ENCODE peak calls at places on chromosomes 7 and 10, in five cellular contexts. H, C, M, T and V are unnamed samples. For H3K4me1 and H3K9me3, the result is how much of the 10 kb centered on the place peaks cover.

GRCh38 chr10:45446858-45447257 is 72.8 kb downstream of the ALOX5 start:
- DNase-seq in C (no peak), M (no peak), H (no peak), T (no peak), V (peak)

GRCh38 chr7:70797109-70797514 is 334.8 kb upstream of the GALNT17 start:
- DNase-seq in H (no peak), T (no peak), M (no peak), C (no peak), V (no peak)

GRCh38 chr7:12647364-12648219 is 39.8 kb upstream of the ARL4A start:
- DNase-seq in C (no peak), M (no peak), T (no peak), H (no peak), V (no peak)

GRCh38 chr10:35640474-35640873 is 1.6 kb downstream of the FZD8 start:
- DNase-seq in T (peak), H (peak), M (peak), C (peak), V (peak)

GRCh38 chr7:151875862-151876111 is 1.1 kb downstream of the PRKAG2 start:
- DNase-seq in M (no peak), C (no peak), H (no peak), T (peak), V (no peak)

GRCh38 chr10:120789804-120790203 is 61.4 kb upstream of the WDR11 start:
- DNase-seq in M (no peak), C (no peak), T (no peak), H (no peak), V (no peak)

GRCh38 chr7:43585521-43585920 is 2.6 kb downstream of the STK17A start:
- DNase-seq in C (no peak), H (no peak), M (no peak), T (no peak), V (no peak)

GRCh38 chr7:20350996-20351692 is 20.4 kb downstream of the ITGB8 start:
- DNase-seq in C (no peak), M (no peak), T (no peak), H (no peak), V (no peak)

GRCh38 chr10:35555962-35556930 is 48.9 kb upstream of the GJD4 start:
- DNase-seq in H (no peak), C (no peak), M (no peak), T (no peak), V (no peak)

GRCh38 chr10:56856569-56856968 is 495.5 kb upstream of the ZWINT start:
- DNase-seq in T (no peak), C (no peak), M (no peak), H (no peak), V (no peak)

GRCh38 chr7:95897557-95898183 is 125.3 kb downstream of the DYNC1I1 start:
- DNase-seq in M (no peak), H (no peak), T (no peak), C (no peak), V (no peak)

GRCh38 chr7:7720750-7721621 is 2.6 kb upstream of the RPA3 start:
- DNase-seq in T (no peak), M (no peak), H (no peak), C (no peak), V (no peak)

GRCh38 chr7:252216-252965 is 37.6 kb upstream of the FOXL3 start:
- DNase-seq in C (no peak), H (no peak), T (no peak), M (no peak), V (no peak)

GRCh38 chr7:76303829-76304505 is 1.5 kb downstream of the HSPB1 start:
- DNase-seq in M (no peak), T (no peak), C (no peak), H (no peak), V (no peak)

GRCh38 chr10:27252267-27253000 is 11.8 kb upstream of the ACBD5 start:
- DNase-seq in M (peak), H (peak), C (peak), T (no peak), V (no peak)

GRCh38 chr10:5861269-5862031 is 28.2 kb downstream of the ANKRD16 start:
- DNase-seq in C (no peak), T (no peak), H (no peak), M (no peak), V (no peak)

GRCh38 chr7:73539709-73540108 is 17.6 kb upstream of the BAZ1B start:
- DNase-seq in M (no peak), C (no peak), T (no peak), H (no peak), V (no peak)

GRCh38 chr10:51651063-51651462 is 48.3 kb downstream of the CSTF2T start:
- DNase-seq in M (no peak), C (no peak), H (no peak), T (no peak), V (no peak)

GRCh38 chr10:25493122-25493893 is 318.5 kb downstream of the GPR158 start:
- DNase-seq in M (no peak), T (peak), C (no peak), H (no peak), V (no peak)

GRCh38 chr10:27741173-27742091 is 4.2 kb downstream of the MKX start:
- DNase-seq in M (peak), C (no peak), T (no peak), H (peak), V (no peak)

GRCh38 chr10:28008054-28008453 is 9.2 kb upstream of the ODAD2 start:
- DNase-seq in T (no peak), C (no peak), M (no peak), H (no peak), V (no peak)

GRCh38 chr10:27564880-27565279 is 60.8 kb downstream of the RAB18 start:
- DNase-seq in C (no peak), H (no peak), T (no peak), M (peak), V (no peak)

GRCh38 chr7:123538189-123538714 is 3.9 kb upstream of the IQUB start:
- DNase-seq in H (no peak), M (no peak), C (no peak), T (no peak), V (no peak)

GRCh38 chr10:13056461-13057077 is 43.4 kb upstream of the OPTN start:
- DNase-seq in T (no peak), C (peak), H (no peak), M (no peak), V (no peak)

GRCh38 chr10:119368991-119369869 is 161.9 kb downstream of the GRK5 start:
- DNase-seq in C (no peak), H (peak), M (no peak), T (no peak), V (no peak)

GRCh38 chr10:78749200-78749599 is 319.6 kb upstream of the ZMIZ1 start:
- DNase-seq in C (no peak), M (no peak), H (no peak), T (no peak), V (no peak)

GRCh38 chr7:130180571-130180971 is 24.6 kb downstream of the TMEM209 start:
- DNase-seq in C (no peak), M (no peak), T (no peak), H (no peak), V (no peak)

GRCh38 chr10:77456414-77456813 is 181.2 kb downstream of the KCNMA1 start:
- DNase-seq in C (no peak), H (no peak), T (no peak), M (no peak), V (no peak)

GRCh38 chr7:95180-95862 is 97.0 kb upstream of the FAM20C start:
- DNase-seq in T (no peak), M (no peak), H (no peak), C (no peak), V (no peak)

GRCh38 chr7:157887400-157887799 is 550.6 kb downstream of the DNAJB6 start:
- DNase-seq in T (no peak), C (no peak), H (no peak), M (no peak), V (no peak)

GRCh38 chr7:151091431-151091830 is 5.2 kb downstream of the AGAP3 start:
- DNase-seq in C (no peak), M (no peak), T (no peak), H (no peak), V (no peak)

GRCh38 chr7:98875501-98875900 is 2.8 kb upstream of the TRRAP start:
- DNase-seq in M (no peak), H (no peak), C (no peak), T (no peak), V (no peak)

GRCh38 chr10:70830185-70830584 is 14.4 kb downstream of the SGPL1 start:
- DNase-seq in H (no peak), C (no peak), T (no peak), M (no peak), V (no peak)

GRCh38 chr10:122112625-122113160 is 123.7 kb downstream of the TACC2 start:
- DNase-seq in T (peak), H (peak), M (peak), C (peak), V (peak)

GRCh38 chr10:121949052-121949451 is 21.2 kb upstream of the ATE1 start:
- DNase-seq in C (no peak), H (no peak), T (no peak), M (no peak), V (no peak)

GRCh38 chr10:35442592-35442991 is 106.3 kb downstream of the CCNY start:
- DNase-seq in H (no peak), T (no peak), C (no peak), M (no peak), V (no peak)

GRCh38 chr7:12256025-12256570 is 45.0 kb downstream of the TMEM106B start:
- DNase-seq in C (no peak), H (no peak), T (no peak), M (no peak), V (no peak)

GRCh38 chr10:93415693-93416092 is 66.4 kb downstream of the MYOF start:
- DNase-seq in H (no peak), M (no peak), C (no peak), T (no peak), V (no peak)

GRCh38 chr10:96579133-96579532 is 7.7 kb downstream of the TM9SF3 start:
- DNase-seq in M (no peak), C (no peak), H (no peak), T (no peak), V (no peak)
- H3K4me1 ChIP-seq in M (half or more), C (under half), H (under half), T (under half), V (half or more)

DNA sequence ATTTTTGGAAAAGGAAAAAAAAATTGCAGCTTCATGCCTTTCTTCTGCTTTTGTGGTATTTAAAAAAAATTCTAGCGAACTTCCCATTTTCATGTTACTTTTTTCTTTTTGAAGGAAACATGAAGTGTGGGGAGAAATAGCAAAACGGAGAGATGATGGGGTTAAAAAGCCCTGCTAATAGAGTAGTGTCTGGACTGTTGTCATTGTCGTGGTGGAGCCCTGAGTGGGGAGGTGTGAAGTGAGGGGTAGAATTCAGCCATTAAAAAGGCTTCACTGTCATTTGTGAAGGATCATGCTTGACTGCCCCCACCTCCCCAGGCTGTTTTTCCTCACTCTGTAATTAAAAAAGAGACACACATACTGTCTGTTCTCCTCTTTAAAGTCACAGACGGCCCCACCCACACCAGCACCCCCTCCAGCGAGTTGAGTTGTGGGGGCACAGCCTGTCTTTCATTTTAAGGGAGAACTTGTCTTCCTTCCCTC is 272.5 kb downstream of the CREB5 start:
- DNase-seq in M (no peak), C (no peak), H (no peak), T (no peak), V (no peak)
- H3K4me3 ChIP-seq in M (peak), C (no peak), H (no peak), T (no peak), V (no peak)

DNA sequence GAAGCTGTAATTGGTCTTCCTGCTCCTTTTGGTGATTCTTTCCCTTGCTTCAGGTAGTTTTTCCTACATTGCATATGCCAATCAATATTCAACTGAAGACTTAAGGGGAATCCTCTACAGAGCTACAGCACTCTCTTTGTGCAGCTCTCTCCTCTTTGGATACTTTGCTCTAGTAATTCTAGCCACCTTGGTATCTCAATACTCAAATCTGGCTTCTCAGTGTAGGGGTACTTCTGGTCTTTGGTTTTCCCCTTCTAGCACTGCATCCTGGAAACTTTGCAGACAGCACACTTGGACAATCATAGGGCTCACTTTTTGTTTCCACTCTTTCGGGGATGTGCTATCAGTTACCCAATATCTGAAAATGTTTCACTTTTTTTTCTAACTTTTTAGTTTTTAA is 9.9 kb downstream of the PHTF2 start:
- DNase-seq in H (no peak), C (no peak), T (no peak), M (no peak), V (no peak)
- H3K9me3 ChIP-seq in H (under half), C (under half), T (under half), M (under half), V (under half)

GRCh38 chr7:1536768-1537630 is 6.5 kb downstream of the MAFK start:
- DNase-seq in T (peak), H (peak), M (peak), C (peak), V (peak)
- H3K4me1 ChIP-seq in T (under half), H (half or more), M (half or more), C (under half), V (under half)

DNA sequence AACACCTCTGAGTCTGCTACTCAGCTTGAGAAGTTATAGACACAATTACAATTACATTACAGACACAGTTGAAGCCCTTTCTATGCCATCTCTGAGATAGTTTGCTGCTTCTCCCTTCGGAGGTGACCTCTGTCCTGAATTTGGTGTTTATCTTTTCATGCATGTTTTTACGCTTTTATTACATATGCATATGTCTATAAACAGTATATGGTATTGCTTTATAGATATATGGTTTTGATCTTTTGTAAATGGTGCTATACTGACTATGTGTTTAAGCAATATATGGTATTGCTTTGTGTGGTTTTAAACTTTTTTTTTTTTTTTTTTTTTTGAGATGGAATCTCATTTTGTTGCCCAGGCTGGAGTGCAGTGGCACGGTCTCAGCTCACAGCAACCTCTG is 48.4 kb downstream of the HK1 start:
- DNase-seq in M (no peak), C (no peak), H (no peak), T (no peak), V (no peak)
- H3K4me3 ChIP-seq in M (peak), C (no peak), H (no peak), T (no peak), V (no peak)